ENCODE peak calls at places on chromosomes 5 and 9, in four cellular contexts. I, F, P and D are unnamed samples.

GRCh38 chr9:6302417-6302816 is 25.8 kb upstream of the TPD52L3 start:
- DNase-seq in I (no peak), F (no peak), P (no peak), D (no peak)

GRCh38 chr5:62190931-62191330 is 115.1 kb upstream of the KIF2A start:
- DNase-seq in I (no peak), F (no peak), P (no peak), D (no peak)

GRCh38 chr5:132090107-132090506 is 16.5 kb downstream of the CSF2 start:
- DNase-seq in I (no peak), F (no peak), P (no peak), D (no peak)

GRCh38 chr5:16932401-16932800 is 3.7 kb downstream of the MYO10 start:
- DNase-seq in I (no peak), F (no peak), P (no peak), D (no peak)

GRCh38 chr9:134175808-134176598 is 11.6 kb upstream of the RNU6ATAC start:
- DNase-seq in I (peak), F (peak), P (no peak), D (no peak)

GRCh38 chr9:37017546-37017945 is 16.5 kb downstream of the PAX5 start:
- DNase-seq in I (no peak), F (no peak), P (no peak), D (no peak)

GRCh38 chr5:53089481-53089976 is 20.0 kb downstream of the MOCS2 start:
- DNase-seq in I (no peak), F (no peak), P (no peak), D (no peak)

GRCh38 chr5:147645172-147645571 is 135.3 kb upstream of the DPYSL3 start:
- DNase-seq in I (no peak), F (peak), P (no peak), D (no peak)

GRCh38 chr5:151284392-151284967 is 19.1 kb downstream of the SLC36A3 start:
- DNase-seq in I (no peak), F (no peak), P (no peak), D (no peak)

GRCh38 chr5:102902647-102903046 is 147.5 kb downstream of the PAM start:
- DNase-seq in I (no peak), F (no peak), P (no peak), D (no peak)

GRCh38 chr9:118162711-118163110 is 458.5 kb downstream of the TLR4 start:
- DNase-seq in I (no peak), F (no peak), P (no peak), D (no peak)

GRCh38 chr5:157665467-157666085 is 5.8 kb upstream of the C5orf52 start:
- DNase-seq in I (no peak), F (peak), P (no peak), D (no peak)

GRCh38 chr5:150517272-150518152 is 9.6 kb downstream of the NDST1 start:
- DNase-seq in I (peak), F (peak), P (no peak), D (peak)

GRCh38 chr9:130962418-130963316 is 23.6 kb upstream of the FIBCD1 start:
- DNase-seq in I (no peak), F (no peak), P (no peak), D (no peak)

GRCh38 chr5:92907914-92908606 is 673.0 kb downstream of the NR2F1-AS1 start:
- DNase-seq in I (no peak), F (peak), P (no peak), D (no peak)

GRCh38 chr9:89969156-89969566 is 364.3 kb downstream of the GADD45G start:
- DNase-seq in I (no peak), F (peak), P (no peak), D (no peak)

GRCh38 chr5:74136276-74136675 is 504.3 kb downstream of the ENC1 start:
- DNase-seq in I (peak), F (no peak), P (peak), D (no peak)

GRCh38 chr9:87521834-87522233 is 24.2 kb downstream of the DAPK1 start:
- DNase-seq in I (no peak), F (no peak), P (peak), D (no peak)

GRCh38 chr9:99272866-99273265 is 50.8 kb downstream of the SEC61B start:
- DNase-seq in I (no peak), F (no peak), P (no peak), D (no peak)

GRCh38 chr5:151319334-151319733 is 15.8 kb upstream of the SLC36A3 start:
- DNase-seq in I (no peak), F (no peak), P (peak), D (no peak)

GRCh38 chr9:33076031-33076359 is 479 bp downstream of the SMU1 start:
- DNase-seq in I (no peak), F (peak), P (no peak), D (no peak)

GRCh38 chr5:122978068-122978467 is 58.5 kb downstream of the PPIC start:
- DNase-seq in I (no peak), F (no peak), P (no peak), D (no peak)
- H3K27ac ChIP-seq in I (peak), F (peak), P (no peak), D (no peak)

DNA sequence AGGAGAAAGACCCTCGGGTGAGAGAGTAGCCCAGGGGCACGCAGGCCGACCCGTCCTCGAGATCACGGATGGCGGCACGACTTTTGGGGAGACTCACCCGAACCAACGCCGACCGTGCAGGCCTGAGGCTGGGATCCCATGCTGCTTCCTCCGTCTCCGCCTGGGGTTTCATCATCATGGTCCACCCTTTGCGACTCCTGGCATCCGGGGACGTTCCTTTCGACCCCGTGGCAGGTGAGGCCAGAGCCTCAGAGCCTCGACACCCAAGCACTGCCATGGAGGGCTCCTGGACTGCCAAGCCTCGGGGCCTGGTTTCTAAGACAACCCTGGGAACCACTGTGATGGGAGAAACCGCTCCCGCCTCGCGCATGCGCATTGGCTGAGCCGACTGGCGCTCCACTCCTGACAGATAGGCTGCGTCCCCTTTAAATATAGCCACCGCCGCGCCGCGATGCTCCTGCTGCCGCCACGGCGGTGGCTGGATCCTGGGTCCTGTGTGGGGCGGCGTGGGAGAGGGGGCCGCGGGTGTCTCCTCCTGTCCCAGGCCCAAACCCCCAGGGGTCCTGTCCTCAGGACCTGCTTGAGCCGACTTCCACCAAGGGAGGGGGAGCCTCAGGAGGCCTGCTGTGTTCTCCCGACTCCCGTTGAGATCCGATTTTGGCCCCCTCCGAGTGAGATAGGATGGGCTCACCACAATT is 481.6 kb downstream of the SPATA31A7 start:
- DNase-seq in I (peak), F (no peak), P (peak), D (no peak)
- H3K27ac ChIP-seq in I (no peak), F (no peak), P (no peak), D (no peak)

GRCh38 chr5:149404746-149405549 is 25.9 kb upstream of the IL17B start:
- DNase-seq in I (no peak), F (peak), P (no peak), D (no peak)
- H3K27ac ChIP-seq in I (no peak), F (no peak), P (peak), D (no peak)

DNA sequence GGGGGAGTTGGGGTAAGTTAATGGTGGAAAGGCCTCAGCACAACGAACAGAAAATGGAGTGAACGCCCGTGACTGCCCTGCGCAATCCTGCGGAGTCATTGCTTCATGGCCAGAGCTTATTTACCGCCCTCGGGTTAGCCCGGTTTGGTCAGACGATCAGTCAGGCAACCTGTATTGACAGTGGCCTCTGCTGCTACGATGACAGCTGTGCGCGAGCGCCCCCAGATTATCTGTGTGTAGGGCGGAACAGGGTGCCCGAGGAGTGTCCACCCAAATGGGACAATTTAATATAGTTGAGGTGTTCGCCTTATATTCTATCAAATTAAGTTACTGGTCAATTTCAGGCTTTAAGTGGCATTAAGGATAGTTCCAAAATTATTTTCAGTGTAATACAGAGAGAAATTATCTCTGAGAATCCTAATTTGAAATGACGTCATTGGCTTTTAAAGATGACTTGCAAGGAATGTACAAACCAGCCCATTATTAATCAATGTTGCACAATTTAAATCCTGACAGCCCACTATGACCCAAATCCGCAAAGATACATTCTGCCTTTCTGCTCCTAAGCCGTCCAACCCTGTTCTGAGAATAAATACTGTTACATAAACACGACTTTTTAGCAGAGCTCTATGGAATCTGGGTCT is 879 bp upstream of the UBQLN1 start:
- DNase-seq in I (peak), F (peak), P (peak), D (peak)
- H3K27ac ChIP-seq in I (peak), F (peak), P (peak), D (peak)

GRCh38 chr9:68747043-68747533 is 42.0 kb downstream of the PIP5K1B start:
- DNase-seq in I (no peak), F (no peak), P (no peak), D (no peak)
- H3K27ac ChIP-seq in I (no peak), F (no peak), P (no peak), D (no peak)